ENCODE peak calls at places on chromosome 9, in ten cellular contexts. One of them, this sample, is unnamed.

GRCh38 chr9:95425910-95426551 is 90.7 kb downstream of the PTCH1 start:
- DNase-seq in HCT116: no peak
- DNase-seq in PC-3: peak; percentile 55
- DNase-seq in stomach: no peak
- DNase-seq in CD8-positive, alpha-beta T cell: no peak
- DNase-seq in left ventricle myocardium inferior: no peak
- DNase-seq in Peyer's patch: no peak
- DNase-seq in esophagus squamous epithelium: no peak
- DNase-seq in dorsolateral prefrontal cortex: no peak
- DNase-seq in fibroblast of lung: peak; percentile 50
- DNase-seq in this sample: peak; percentile 2

GRCh38 chr9:100150209-100150608 is 51.2 kb downstream of the INVS start:
- DNase-seq in CD8-positive, alpha-beta T cell: no peak
- DNase-seq in stomach: no peak
- DNase-seq in HCT116: no peak
- DNase-seq in dorsolateral prefrontal cortex: no peak
- DNase-seq in Peyer's patch: no peak
- DNase-seq in left ventricle myocardium inferior: no peak
- DNase-seq in PC-3: peak; percentile 12
- DNase-seq in fibroblast of lung: peak; percentile 36
- DNase-seq in esophagus squamous epithelium: no peak
- DNase-seq in this sample: no peak

GRCh38 chr9:123344273-123345096 is 11.5 kb upstream of the CRB2 start:
- DNase-seq in PC-3: no peak
- DNase-seq in esophagus squamous epithelium: no peak
- DNase-seq in left ventricle myocardium inferior: no peak
- DNase-seq in dorsolateral prefrontal cortex: peak; percentile 17
- DNase-seq in Peyer's patch: no peak
- DNase-seq in stomach: no peak
- DNase-seq in CD8-positive, alpha-beta T cell: no peak
- DNase-seq in fibroblast of lung: no peak
- DNase-seq in HCT116: no peak
- DNase-seq in this sample: no peak

GRCh38 chr9:114928092-114928491 is 2.3 kb downstream of the TNFSF8 start:
- DNase-seq in CD8-positive, alpha-beta T cell: no peak
- DNase-seq in fibroblast of lung: no peak
- DNase-seq in HCT116: no peak
- DNase-seq in stomach: no peak
- DNase-seq in esophagus squamous epithelium: no peak
- DNase-seq in dorsolateral prefrontal cortex: no peak
- DNase-seq in Peyer's patch: no peak
- DNase-seq in left ventricle myocardium inferior: no peak
- DNase-seq in PC-3: no peak
- DNase-seq in this sample: no peak

GRCh38 chr9:115395511-115396021 is 277.6 kb upstream of the TNC start:
- DNase-seq in Peyer's patch: no peak
- DNase-seq in dorsolateral prefrontal cortex: no peak
- DNase-seq in HCT116: no peak
- DNase-seq in stomach: no peak
- DNase-seq in PC-3: peak; percentile 73
- DNase-seq in fibroblast of lung: no peak
- DNase-seq in CD8-positive, alpha-beta T cell: no peak
- DNase-seq in esophagus squamous epithelium: no peak
- DNase-seq in left ventricle myocardium inferior: no peak
- DNase-seq in this sample: no peak

GRCh38 chr9:113454914-113455761 is 8.4 kb upstream of the RGS3 start:
- DNase-seq in HCT116: peak; percentile 16
- DNase-seq in esophagus squamous epithelium: no peak
- DNase-seq in Peyer's patch: no peak
- DNase-seq in PC-3: peak; percentile 39
- DNase-seq in left ventricle myocardium inferior: peak; percentile 48
- DNase-seq in fibroblast of lung: peak; percentile 84
- DNase-seq in dorsolateral prefrontal cortex: no peak
- DNase-seq in stomach: peak; percentile 69
- DNase-seq in CD8-positive, alpha-beta T cell: no peak
- DNase-seq in this sample: peak; percentile 96

GRCh38 chr9:136578915-136579637 is 33.2 kb upstream of the NOTCH1 start:
- DNase-seq in CD8-positive, alpha-beta T cell: no peak
- DNase-seq in PC-3: peak; percentile 11
- DNase-seq in stomach: no peak
- DNase-seq in Peyer's patch: no peak
- DNase-seq in dorsolateral prefrontal cortex: no peak
- DNase-seq in fibroblast of lung: no peak
- DNase-seq in HCT116: peak; percentile 50
- DNase-seq in esophagus squamous epithelium: no peak
- DNase-seq in left ventricle myocardium inferior: peak; percentile 47
- DNase-seq in this sample: no peak

GRCh38 chr9:10612649-10613398 is at the start of gene PTPRD:
- DNase-seq in HCT116: no peak
- DNase-seq in CD8-positive, alpha-beta T cell: no peak
- DNase-seq in left ventricle myocardium inferior: no peak
- DNase-seq in esophagus squamous epithelium: no peak
- DNase-seq in stomach: peak; percentile 67
- DNase-seq in Peyer's patch: no peak
- DNase-seq in dorsolateral prefrontal cortex: peak; percentile 74
- DNase-seq in fibroblast of lung: peak; percentile 3
- DNase-seq in PC-3: peak; percentile 77
- DNase-seq in this sample: peak; percentile 32

GRCh38 chr9:105346273-105346672 is 101.6 kb upstream of the FSD1L start:
- DNase-seq in CD8-positive, alpha-beta T cell: no peak
- DNase-seq in esophagus squamous epithelium: no peak
- DNase-seq in fibroblast of lung: no peak
- DNase-seq in HCT116: no peak
- DNase-seq in dorsolateral prefrontal cortex: no peak
- DNase-seq in left ventricle myocardium inferior: no peak
- DNase-seq in stomach: no peak
- DNase-seq in Peyer's patch: no peak
- DNase-seq in PC-3: no peak
- DNase-seq in this sample: no peak

GRCh38 chr9:34876096-34876495 is 82.0 kb upstream of the PHF24 start:
- DNase-seq in CD8-positive, alpha-beta T cell: no peak
- DNase-seq in dorsolateral prefrontal cortex: no peak
- DNase-seq in left ventricle myocardium inferior: no peak
- DNase-seq in PC-3: no peak
- DNase-seq in stomach: no peak
- DNase-seq in Peyer's patch: no peak
- DNase-seq in fibroblast of lung: no peak
- DNase-seq in esophagus squamous epithelium: no peak
- DNase-seq in HCT116: no peak
- DNase-seq in this sample: no peak

GRCh38 chr9:123725389-123725788 is 204.5 kb downstream of the DENND1A start:
- DNase-seq in fibroblast of lung: peak; percentile 41
- DNase-seq in HCT116: no peak
- DNase-seq in PC-3: no peak
- DNase-seq in CD8-positive, alpha-beta T cell: no peak
- DNase-seq in Peyer's patch: no peak
- DNase-seq in left ventricle myocardium inferior: peak; percentile 22
- DNase-seq in stomach: no peak
- DNase-seq in dorsolateral prefrontal cortex: peak; percentile 49
- DNase-seq in esophagus squamous epithelium: no peak
- DNase-seq in this sample: no peak

GRCh38 chr9:14515564-14516198 is 177.6 kb downstream of the ZDHHC21 start:
- DNase-seq in esophagus squamous epithelium: no peak
- DNase-seq in fibroblast of lung: no peak
- DNase-seq in stomach: no peak
- DNase-seq in CD8-positive, alpha-beta T cell: no peak
- DNase-seq in left ventricle myocardium inferior: no peak
- DNase-seq in HCT116: no peak
- DNase-seq in dorsolateral prefrontal cortex: no peak
- DNase-seq in Peyer's patch: no peak
- DNase-seq in PC-3: no peak
- DNase-seq in this sample: no peak

GRCh38 chr9:129312731-129313130 is 134.7 kb upstream of the IER5L start:
- DNase-seq in PC-3: no peak
- DNase-seq in left ventricle myocardium inferior: no peak
- DNase-seq in fibroblast of lung: no peak
- DNase-seq in CD8-positive, alpha-beta T cell: no peak
- DNase-seq in esophagus squamous epithelium: no peak
- DNase-seq in stomach: no peak
- DNase-seq in HCT116: no peak
- DNase-seq in Peyer's patch: no peak
- DNase-seq in dorsolateral prefrontal cortex: no peak
- DNase-seq in this sample: no peak

GRCh38 chr9:33177633-33178032 is 10.5 kb upstream of the B4GALT1 start:
- DNase-seq in esophagus squamous epithelium: no peak
- DNase-seq in Peyer's patch: no peak
- DNase-seq in dorsolateral prefrontal cortex: no peak
- DNase-seq in left ventricle myocardium inferior: no peak
- DNase-seq in CD8-positive, alpha-beta T cell: no peak
- DNase-seq in HCT116: no peak
- DNase-seq in PC-3: no peak
- DNase-seq in stomach: no peak
- DNase-seq in fibroblast of lung: no peak
- DNase-seq in this sample: no peak

GRCh38 chr9:123622696-123623095 is 266.7 kb downstream of the CRB2 start:
- DNase-seq in left ventricle myocardium inferior: no peak
- DNase-seq in PC-3: no peak
- DNase-seq in dorsolateral prefrontal cortex: no peak
- DNase-seq in HCT116: no peak
- DNase-seq in fibroblast of lung: no peak
- DNase-seq in CD8-positive, alpha-beta T cell: no peak
- DNase-seq in Peyer's patch: no peak
- DNase-seq in esophagus squamous epithelium: no peak
- DNase-seq in stomach: no peak
- DNase-seq in this sample: no peak

GRCh38 chr9:92618633-92619225 is 51.2 kb downstream of the IPPK start:
- DNase-seq in dorsolateral prefrontal cortex: no peak
- DNase-seq in fibroblast of lung: no peak
- DNase-seq in PC-3: no peak
- DNase-seq in stomach: peak; percentile 72
- DNase-seq in HCT116: no peak
- DNase-seq in CD8-positive, alpha-beta T cell: no peak
- DNase-seq in Peyer's patch: no peak
- DNase-seq in esophagus squamous epithelium: no peak
- DNase-seq in left ventricle myocardium inferior: no peak
- DNase-seq in this sample: peak; percentile 3

GRCh38 chr9:92658611-92659010 is 11.3 kb downstream of the IPPK start:
- DNase-seq in CD8-positive, alpha-beta T cell: no peak
- DNase-seq in left ventricle myocardium inferior: no peak
- DNase-seq in PC-3: no peak
- DNase-seq in Peyer's patch: no peak
- DNase-seq in esophagus squamous epithelium: no peak
- DNase-seq in stomach: no peak
- DNase-seq in dorsolateral prefrontal cortex: no peak
- DNase-seq in HCT116: no peak
- DNase-seq in fibroblast of lung: no peak
- DNase-seq in this sample: no peak

GRCh38 chr9:14508884-14509283 is 184.3 kb downstream of the ZDHHC21 start:
- DNase-seq in HCT116: no peak
- DNase-seq in fibroblast of lung: no peak
- DNase-seq in dorsolateral prefrontal cortex: no peak
- DNase-seq in stomach: no peak
- DNase-seq in Peyer's patch: no peak
- DNase-seq in esophagus squamous epithelium: no peak
- DNase-seq in PC-3: no peak
- DNase-seq in left ventricle myocardium inferior: no peak
- DNase-seq in CD8-positive, alpha-beta T cell: no peak
- DNase-seq in this sample: no peak

DNA sequence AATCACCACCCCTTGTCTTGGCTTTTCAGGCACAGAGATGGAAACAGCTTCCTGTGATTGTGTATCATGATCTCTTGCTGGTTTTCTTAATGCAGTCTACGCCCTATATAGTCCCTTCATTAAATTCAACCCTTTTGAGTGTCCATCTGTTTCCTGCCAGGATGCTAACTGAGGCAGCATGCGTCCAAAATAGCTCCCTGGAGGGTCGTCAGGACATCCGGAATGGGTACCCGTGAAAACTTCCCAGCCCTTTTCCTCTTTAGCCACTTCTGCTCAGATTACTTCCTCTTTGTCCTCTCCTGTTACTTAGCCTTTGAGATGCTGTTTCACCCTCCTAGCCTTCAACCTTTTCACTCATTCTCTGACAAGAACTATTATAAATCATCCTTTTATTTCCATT is 79.8 kb upstream of the KLF9 start:
- DNase-seq in Peyer's patch: no peak
- DNase-seq in stomach: no peak
- DNase-seq in fibroblast of lung: no peak
- DNase-seq in PC-3: no peak
- DNase-seq in left ventricle myocardium inferior: no peak
- DNase-seq in CD8-positive, alpha-beta T cell: no peak
- DNase-seq in HCT116: no peak
- DNase-seq in dorsolateral prefrontal cortex: no peak
- DNase-seq in esophagus squamous epithelium: no peak
- DNase-seq in this sample: no peak
- H3K4me3 ChIP-seq in Peyer's patch: no peak overlapping the region
- H3K4me3 ChIP-seq in stomach: no peak overlapping the region
- H3K4me3 ChIP-seq in fibroblast of lung: no peak overlapping the region
- H3K4me3 ChIP-seq in PC-3: no peak overlapping the region
- H3K4me3 ChIP-seq in left ventricle myocardium inferior: no peak overlapping the region
- H3K4me3 ChIP-seq in CD8-positive, alpha-beta T cell: no peak overlapping the region
- H3K4me3 ChIP-seq in HCT116: no peak overlapping the region
- H3K4me3 ChIP-seq in dorsolateral prefrontal cortex: no peak overlapping the region
- H3K4me3 ChIP-seq in esophagus squamous epithelium: no peak overlapping the region
- H3K4me3 ChIP-seq in this sample: no peak overlapping the region

DNA sequence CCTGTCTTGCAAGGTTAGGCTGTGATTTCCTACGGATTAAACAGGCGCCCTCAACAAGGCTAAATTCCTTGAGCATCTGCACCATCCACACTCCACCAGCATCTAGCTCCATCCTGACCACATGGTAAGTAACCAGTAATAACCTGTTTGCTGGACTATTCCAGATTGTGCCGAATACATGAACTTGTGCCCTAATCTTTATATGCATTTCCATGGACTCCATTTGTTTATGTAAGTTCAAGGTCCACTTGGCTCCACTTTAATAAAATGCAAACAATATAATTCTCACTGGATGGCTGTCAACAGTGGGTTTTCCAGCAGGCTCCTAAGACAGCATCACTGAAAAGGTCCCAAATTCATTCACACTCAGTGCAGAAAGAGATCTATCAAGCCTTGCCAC is 88.8 kb downstream of the GLIS3 start:
- DNase-seq in fibroblast of lung: no peak
- DNase-seq in esophagus squamous epithelium: no peak
- DNase-seq in PC-3: no peak
- DNase-seq in CD8-positive, alpha-beta T cell: no peak
- DNase-seq in HCT116: no peak
- DNase-seq in left ventricle myocardium inferior: no peak
- DNase-seq in stomach: no peak
- DNase-seq in dorsolateral prefrontal cortex: no peak
- DNase-seq in Peyer's patch: no peak
- DNase-seq in this sample: no peak
- H3K27ac ChIP-seq in fibroblast of lung: no peak overlapping the region
- H3K27ac ChIP-seq in esophagus squamous epithelium: no peak overlapping the region
- H3K27ac ChIP-seq in PC-3: no peak overlapping the region
- H3K27ac ChIP-seq in CD8-positive, alpha-beta T cell: no peak overlapping the region
- H3K27ac ChIP-seq in HCT116: no peak overlapping the region
- H3K27ac ChIP-seq in left ventricle myocardium inferior: no peak overlapping the region
- H3K27ac ChIP-seq in stomach: no peak overlapping the region
- H3K27ac ChIP-seq in dorsolateral prefrontal cortex: no peak overlapping the region
- H3K27ac ChIP-seq in Peyer's patch: no peak overlapping the region
- H3K27ac ChIP-seq in this sample: no peak overlapping the region

GRCh38 chr9:36793277-36793676 is 220.6 kb downstream of the MELK start:
- DNase-seq in esophagus squamous epithelium: no peak
- DNase-seq in HCT116: peak; percentile 32
- DNase-seq in Peyer's patch: no peak
- DNase-seq in left ventricle myocardium inferior: no peak
- DNase-seq in stomach: no peak
- DNase-seq in dorsolateral prefrontal cortex: no peak
- DNase-seq in CD8-positive, alpha-beta T cell: no peak
- DNase-seq in PC-3: no peak
- DNase-seq in fibroblast of lung: no peak
- DNase-seq in this sample: no peak
- TF ChIP-seq CTCF in esophagus squamous epithelium: no peak
- TF ChIP-seq CTCF in HCT116: peak; percentile 27
- TF ChIP-seq CTCF in Peyer's patch: no peak
- TF ChIP-seq CTCF in left ventricle myocardium inferior: no peak
- TF ChIP-seq CTCF in stomach: no peak
- TF ChIP-seq CTCF in dorsolateral prefrontal cortex: no peak
- TF ChIP-seq CTCF in CD8-positive, alpha-beta T cell: no peak
- TF ChIP-seq CTCF in PC-3: peak; percentile 49
- TF ChIP-seq CTCF in fibroblast of lung: no peak
- TF ChIP-seq CTCF in this sample: peak; percentile 24

GRCh38 chr9:104091028-104091590 is 3.0 kb upstream of the SMC2 start:
- DNase-seq in dorsolateral prefrontal cortex: no peak
- DNase-seq in HCT116: no peak
- DNase-seq in CD8-positive, alpha-beta T cell: no peak
- DNase-seq in stomach: no peak
- DNase-seq in esophagus squamous epithelium: no peak
- DNase-seq in fibroblast of lung: peak; percentile 66
- DNase-seq in PC-3: peak; percentile 61
- DNase-seq in Peyer's patch: no peak
- DNase-seq in left ventricle myocardium inferior: no peak
- DNase-seq in this sample: no peak
- H3K4me3 ChIP-seq in dorsolateral prefrontal cortex: no peak overlapping the region
- H3K4me3 ChIP-seq in HCT116: no peak overlapping the region
- H3K4me3 ChIP-seq in CD8-positive, alpha-beta T cell: no peak overlapping the region
- H3K4me3 ChIP-seq in stomach: no peak overlapping the region
- H3K4me3 ChIP-seq in esophagus squamous epithelium: no peak overlapping the region
- H3K4me3 ChIP-seq in fibroblast of lung: peak overlapping the region; percentile 51
- H3K4me3 ChIP-seq in PC-3: peak overlapping the region; percentile 9
- H3K4me3 ChIP-seq in Peyer's patch: no peak overlapping the region
- H3K4me3 ChIP-seq in left ventricle myocardium inferior: peak overlapping the region; percentile 55
- H3K4me3 ChIP-seq in this sample: no peak overlapping the region

This sample was measured in cardiac muscle cell.